ENCODE peak calls at places on chromosomes 6 and 20, in four cellular contexts. S is HepG2, V is WTC11, B is K562. G is an unnamed sample.

GRCh38 chr6:129730477-129731165 is 20.6 kb upstream of the ARHGAP18 start:
- DNase-seq in S (peak), V (no peak), B (no peak), G (no peak)

GRCh38 chr6:21846541-21847451 is 253.2 kb downstream of the SOX4 start:
- DNase-seq in S (peak), V (peak), B (no peak), G (peak)

GRCh38 chr6:105250523-105250922 is 70.7 kb upstream of the POPDC3 start:
- DNase-seq in S (no peak), V (no peak), B (no peak), G (no peak)

GRCh38 chr6:26312501-26313390 is 52.3 kb upstream of the BTN3A2 start:
- DNase-seq in S (peak), V (peak), B (peak), G (peak)

GRCh38 chr20:37309941-37310590 is 20.6 kb downstream of the MANBAL start:
- DNase-seq in S (no peak), V (no peak), B (no peak), G (no peak)

GRCh38 chr6:39339557-39340555 is 17.4 kb upstream of the KCNK16 start:
- DNase-seq in S (no peak), V (no peak), B (no peak), G (no peak)

GRCh38 chr6:117568247-117568646 is 34.1 kb downstream of the GOPC start:
- DNase-seq in S (no peak), V (no peak), B (no peak), G (no peak)

GRCh38 chr20:36173451-36173933 is 19.0 kb downstream of the EPB41L1 start:
- DNase-seq in S (no peak), V (peak), B (peak), G (peak)

GRCh38 chr6:8539446-8539845 is 104.1 kb upstream of the SLC35B3 start:
- DNase-seq in S (peak), V (no peak), B (no peak), G (peak)

GRCh38 chr6:40440083-40440482 is 147.1 kb downstream of the LRFN2 start:
- DNase-seq in S (no peak), V (no peak), B (no peak), G (no peak)

GRCh38 chr6:33621396-33622388 is 570 bp downstream of the ITPR3 start:
- DNase-seq in S (no peak), V (peak), B (peak), G (no peak)

GRCh38 chr6:117976030-117976651 is 69.1 kb downstream of the SLC35F1 start:
- DNase-seq in S (peak), V (no peak), B (peak), G (peak)

GRCh38 chr20:24002896-24003295 is 14.3 kb upstream of the GGTLC1 start:
- DNase-seq in S (no peak), V (no peak), B (no peak), G (no peak)

GRCh38 chr6:119830494-119831295 is 481.1 kb upstream of the MAN1A1 start:
- DNase-seq in S (no peak), V (no peak), B (no peak), G (no peak)

GRCh38 chr20:38751360-38751976 is 3.2 kb downstream of the ACTR5 start:
- DNase-seq in S (peak), V (no peak), B (peak), G (peak)

GRCh38 chr20:62428008-62428384 is 657 bp upstream of the RBBP8NL start:
- DNase-seq in S (no peak), V (no peak), B (no peak), G (no peak)

GRCh38 chr20:17868700-17869231 is 99.8 kb downstream of the SNX5 start:
- DNase-seq in S (no peak), V (no peak), B (no peak), G (no peak)

GRCh38 chr6:20424679-20425078 is 23.0 kb downstream of the E2F3 start:
- DNase-seq in S (peak), V (no peak), B (peak), G (no peak)

GRCh38 chr6:30683137-30683979 is 3.1 kb downstream of the PPP1R18 start:
- DNase-seq in S (no peak), V (no peak), B (no peak), G (no peak)

GRCh38 chr6:125834347-125834746 is 43.6 kb downstream of the NCOA7 start:
- DNase-seq in S (no peak), V (no peak), B (no peak), G (no peak)

GRCh38 chr6:53359843-53360834 is 11.4 kb upstream of the ELOVL5 start:
- DNase-seq in S (peak), V (no peak), B (no peak), G (peak)

GRCh38 chr6:138817799-138818198 is 21.9 kb downstream of the ECT2L start:
- DNase-seq in S (no peak), V (peak), B (no peak), G (no peak)

GRCh38 chr6:89597988-89598387 is 40.6 kb downstream of the LYRM2 start:
- DNase-seq in S (peak), V (no peak), B (peak), G (peak)

GRCh38 chr20:64041040-64041780 is 5.2 kb downstream of the C20orf204 start:
- DNase-seq in S (peak), V (no peak), B (no peak), G (no peak)

GRCh38 chr20:64040231-64041039 is 4.5 kb downstream of the C20orf204 start:
- DNase-seq in S (no peak), V (no peak), B (no peak), G (no peak)

GRCh38 chr20:64038579-64039292 is 2.8 kb downstream of the C20orf204 start:
- DNase-seq in S (no peak), V (peak), B (peak), G (peak)

GRCh38 chr20:64038252-64038578 is 2.2 kb downstream of the C20orf204 start:
- DNase-seq in S (no peak), V (no peak), B (no peak), G (no peak)

GRCh38 chr20:64039293-64040160 is 3.5 kb downstream of the C20orf204 start:
- DNase-seq in S (no peak), V (no peak), B (no peak), G (no peak)
- TF ChIP-seq FOXJ3 in S (no peak), V (no peak), B (no peak), G (no peak)

GRCh38 chr6:24911983-24912382 is 23.8 kb downstream of the RIPOR2 start:
- DNase-seq in S (no peak), V (no peak), B (no peak), G (no peak)

GRCh38 chr6:24909281-24910216 is 26.2 kb downstream of the RIPOR2 start:
- DNase-seq in S (no peak), V (no peak), B (no peak), G (no peak)

GRCh38 chr6:24910850-24911712 is 24.7 kb downstream of the RIPOR2 start:
- DNase-seq in S (no peak), V (peak), B (no peak), G (peak)

GRCh38 chr6:24908555-24908954 is 27.2 kb downstream of the RIPOR2 start:
- DNase-seq in S (no peak), V (no peak), B (no peak), G (no peak)

GRCh38 chr6:24910331-24910849 is 25.4 kb downstream of the RIPOR2 start:
- DNase-seq in S (no peak), V (peak), B (no peak), G (peak)
- TF ChIP-seq FOXJ3 in S (no peak), V (no peak), B (no peak), G (no peak)

GRCh38 chr6:167781066-167781767 is 45.5 kb upstream of the AFDN start:
- DNase-seq in S (no peak), V (no peak), B (no peak), G (no peak)
- TF ChIP-seq FOXJ3 in S (no peak), V (no peak), B (no peak), G (no peak)

GRCh38 chr6:15382712-15383111 is 136.8 kb downstream of the JARID2 start:
- DNase-seq in S (no peak), V (no peak), B (no peak), G (no peak)
- TF ChIP-seq FOXJ3 in S (no peak), V (no peak), B (no peak), G (no peak)

DNA sequence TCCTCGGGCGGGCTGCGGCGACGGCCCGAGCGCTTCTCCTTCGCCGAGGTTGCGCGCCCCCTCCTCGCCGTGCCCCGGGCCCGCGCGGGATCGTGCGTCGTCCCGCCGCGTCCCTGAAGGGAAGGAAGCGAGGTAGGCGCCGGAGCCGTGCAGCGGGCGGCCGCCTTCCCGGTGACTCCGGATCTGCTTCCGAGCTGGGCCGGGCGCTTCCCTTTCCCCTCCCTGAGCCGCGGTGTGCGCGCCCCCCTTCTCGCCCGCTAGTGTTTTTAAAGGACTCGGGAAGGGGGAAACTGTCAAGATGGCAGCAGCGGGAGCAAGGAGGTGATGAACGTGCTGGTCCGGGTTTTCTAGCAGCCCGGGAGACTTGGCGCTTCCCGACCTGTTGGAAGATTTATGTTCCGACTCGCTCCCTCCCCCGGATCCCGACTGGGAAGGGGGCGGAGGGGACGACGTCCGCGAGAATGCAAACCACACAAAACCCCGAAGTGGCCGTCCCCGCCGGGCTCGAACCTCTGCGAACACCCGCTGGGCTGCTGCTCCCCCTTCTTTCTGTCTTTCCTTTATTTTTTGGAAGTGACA is 744 bp upstream of the FOXO3 start:
- DNase-seq in S (peak), V (peak), B (peak), G (peak)
- TF ChIP-seq FOXJ3 in S (no peak), V (no peak), B (no peak), G (no peak)

DNA sequence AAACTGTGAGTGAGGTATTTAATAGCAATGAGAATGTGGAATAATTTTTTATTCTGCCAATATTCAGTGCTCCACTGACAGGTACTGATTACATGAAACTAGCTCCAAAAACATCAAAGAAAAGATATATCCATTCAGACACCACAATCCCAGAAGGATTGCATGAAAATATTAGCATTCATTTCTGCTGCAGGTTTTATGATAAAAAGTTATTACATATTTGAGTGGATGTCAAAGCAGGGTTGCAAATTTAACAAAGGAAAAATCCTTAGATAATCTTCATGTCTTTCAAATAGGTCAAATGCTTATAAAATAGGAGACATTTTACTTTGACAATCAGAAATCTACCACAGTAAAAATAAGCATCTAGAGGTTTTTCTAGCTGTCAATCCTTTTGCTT is 13.3 kb downstream of the MCHR2 start:
- DNase-seq in S (no peak), V (no peak), B (no peak), G (no peak)
- TF ChIP-seq FOXJ3 in S (no peak), V (no peak), B (no peak), G (no peak)

GRCh38 chr6:41469951-41470340 is 76.2 kb upstream of the FOXP4 start:
- DNase-seq in S (no peak), V (peak), B (no peak), G (no peak)
- TF ChIP-seq FOXJ3 in S (no peak), V (no peak), B (no peak), G (no peak)